ENCODE peak calls at places on chromosomes 6 and 20, in nine cellular contexts. F is mesendoderm, H is cardiac muscle cell, C is psoas muscle, Q is colonic mucosa, J is transverse colon, U is A549, N is upper lobe of right lung, L is keratinocyte. R is an unnamed sample.

GRCh38 chr20:50366270-50367103 is 143.7 kb upstream of the PTPN1 start:
- DNase-seq in U (peak; percentile 65), F (no peak), H (no peak), N (no peak), L (no peak), J (peak; percentile 92), C (no peak), Q (peak; percentile 93), R (no peak)

GRCh38 chr6:80527552-80528052 is 421.1 kb downstream of the BCKDHB start:
- DNase-seq in L (no peak), J (no peak), U (peak; percentile 72), Q (no peak), N (no peak), H (no peak), F (peak; percentile 19), C (no peak), R (no peak)

GRCh38 chr6:110430236-110430635 is 14.9 kb upstream of the DDO start:
- DNase-seq in Q (no peak), F (no peak), J (no peak), N (no peak), U (no peak), L (no peak), C (no peak), H (no peak), R (no peak)

GRCh38 chr6:113073611-113074191 is 726.6 kb downstream of the RFPL4B start:
- DNase-seq in U (no peak), N (no peak), H (no peak), J (no peak), F (no peak), C (no peak), L (no peak), Q (no peak), R (no peak)

GRCh38 chr6:71262914-71263313 is 25.7 kb upstream of the OGFRL1 start:
- DNase-seq in H (no peak), F (no peak), J (no peak), N (no peak), C (no peak), Q (no peak), U (no peak), L (no peak), R (no peak)

GRCh38 chr20:50891138-50891537 is 40.1 kb downstream of the ADNP start:
- DNase-seq in H (no peak), L (no peak), C (no peak), U (no peak), F (no peak), Q (no peak), N (no peak), J (no peak), R (no peak)

GRCh38 chr20:17611540-17612286 is 41.8 kb downstream of the DSTN start:
- DNase-seq in L (no peak), C (peak; percentile 56), Q (peak; percentile 67), H (peak; percentile 46), F (no peak), U (no peak), J (peak; percentile 53), N (peak; percentile 72), R (no peak)

GRCh38 chr6:116011096-116011401 is 49.6 kb downstream of the FRK start:
- DNase-seq in C (no peak), N (no peak), Q (no peak), F (no peak), J (no peak), U (no peak), H (no peak), L (no peak), R (no peak)

GRCh38 chr6:5652738-5653137 is 354.0 kb downstream of the NRN1 start:
- DNase-seq in Q (no peak), F (no peak), H (no peak), L (no peak), C (no peak), J (no peak), U (no peak), N (no peak), R (no peak)

GRCh38 chr6:149723771-149724417 is 6.0 kb upstream of the LATS1 start:
- DNase-seq in N (no peak), H (peak; percentile 41), L (peak; percentile 57), F (peak; percentile 66), Q (peak; percentile 53), U (peak; percentile 76), J (peak; percentile 60), C (no peak), R (no peak)

GRCh38 chr20:58642465-58642864 is 8.6 kb upstream of the STX16 start:
- DNase-seq in Q (no peak), J (no peak), U (no peak), F (no peak), L (no peak), H (no peak), C (no peak), N (no peak), R (no peak)

GRCh38 chr6:44733868-44734267 is 346.4 kb downstream of the CDC5L start:
- DNase-seq in C (no peak), L (no peak), F (no peak), N (no peak), Q (peak; percentile 57), H (no peak), J (peak; percentile 55), U (no peak), R (no peak)

GRCh38 chr6:164150221-164150620 is 735.7 kb downstream of the QKI start:
- DNase-seq in U (no peak), N (no peak), C (no peak), Q (no peak), H (no peak), J (no peak), L (no peak), F (no peak), R (no peak)

GRCh38 chr6:9405825-9406224 is 970.5 kb upstream of the SLC35B3 start:
- DNase-seq in J (no peak), H (no peak), L (no peak), F (peak; percentile 11), C (no peak), U (no peak), N (no peak), Q (no peak), R (no peak)

GRCh38 chr20:11235058-11235457 is 561.3 kb upstream of the JAG1 start:
- DNase-seq in U (no peak), Q (no peak), N (no peak), C (no peak), H (no peak), J (no peak), L (no peak), F (peak; percentile 95), R (no peak)

GRCh38 chr6:36455486-36456027 is 12.8 kb downstream of the KCTD20 start:
- DNase-seq in J (no peak), U (no peak), H (no peak), N (no peak), C (no peak), Q (no peak), F (no peak), L (no peak), R (no peak)

GRCh38 chr6:150720774-150721233 is 121.1 kb downstream of the PLEKHG1 start:
- DNase-seq in Q (no peak), H (no peak), F (peak; percentile 69), C (no peak), L (peak; percentile 68), N (no peak), J (no peak), U (no peak), R (no peak)

GRCh38 chr6:16585805-16586204 is 175.5 kb downstream of the ATXN1 start:
- DNase-seq in U (no peak), L (no peak), Q (no peak), J (no peak), N (no peak), H (no peak), C (no peak), F (no peak), R (no peak)

GRCh38 chr6:18503588-18504231 is 116.6 kb downstream of the RNF144B start:
- DNase-seq in H (peak; percentile 78), C (no peak), U (peak; percentile 76), L (peak; percentile 45), J (peak; percentile 50), F (peak; percentile 81), N (no peak), Q (peak; percentile 65), R (peak; percentile 17)
- H3K27ac ChIP-seq in H (no peak overlapping the region), C (peak overlapping the region; percentile 78), U (peak overlapping the region; percentile 80), L (peak overlapping the region; percentile 74), J (peak overlapping the region; percentile 28), F (no peak overlapping the region), N (peak overlapping the region; percentile 55), Q (no peak overlapping the region), R (no peak overlapping the region)

GRCh38 chr6:137731960-137732616 is 135.0 kb upstream of the TNFAIP3 start:
- DNase-seq in J (no peak), C (no peak), H (no peak), N (no peak), L (no peak), Q (no peak), F (no peak), U (peak; percentile 33), R (no peak)
- H3K27ac ChIP-seq in J (peak overlapping the region; percentile 1), C (no peak overlapping the region), H (no peak overlapping the region), N (no peak overlapping the region), L (no peak overlapping the region), Q (peak overlapping the region; percentile 24), F (no peak overlapping the region), U (peak overlapping the region; percentile 84), R (no peak overlapping the region)

GRCh38 chr6:130980310-130981032 is 82.6 kb downstream of the EPB41L2 start:
- DNase-seq in Q (no peak), L (no peak), H (no peak), U (no peak), N (no peak), F (no peak), J (no peak), C (no peak), R (no peak)
- H3K27ac ChIP-seq in Q (no peak overlapping the region), L (no peak overlapping the region), H (no peak overlapping the region), U (no peak overlapping the region), N (no peak overlapping the region), F (no peak overlapping the region), J (no peak overlapping the region), C (no peak overlapping the region), R (no peak overlapping the region)

GRCh38 chr6:170554888-170555137 is 644 bp downstream of the TBP start:
- DNase-seq in N (no peak), F (no peak), H (no peak), U (no peak), Q (no peak), J (no peak), L (no peak), C (no peak), R (no peak)

GRCh38 chr6:170555305-170555704 is 1.1 kb downstream of the TBP start:
- DNase-seq in N (no peak), C (no peak), L (no peak), U (no peak), H (no peak), J (no peak), Q (no peak), F (no peak), R (no peak)

GRCh38 chr6:170552765-170553685 is at the start of gene PSMB1:
- DNase-seq in F (peak; percentile 98), N (peak; percentile 96), U (peak; percentile 95), C (peak; percentile 97), H (peak; percentile 97), J (peak; percentile 94), Q (peak; percentile 96), L (peak; percentile 56), R (peak; percentile 92)

GRCh38 chr6:170554086-170554887 is at the start of gene TBP:
- DNase-seq in J (peak; percentile 99), F (peak; percentile 100), C (peak; percentile 99), U (peak; percentile 98), Q (peak; percentile 98), L (peak; percentile 73), N (peak; percentile 98), H (peak; percentile 99), R (peak; percentile 99)

DNA sequence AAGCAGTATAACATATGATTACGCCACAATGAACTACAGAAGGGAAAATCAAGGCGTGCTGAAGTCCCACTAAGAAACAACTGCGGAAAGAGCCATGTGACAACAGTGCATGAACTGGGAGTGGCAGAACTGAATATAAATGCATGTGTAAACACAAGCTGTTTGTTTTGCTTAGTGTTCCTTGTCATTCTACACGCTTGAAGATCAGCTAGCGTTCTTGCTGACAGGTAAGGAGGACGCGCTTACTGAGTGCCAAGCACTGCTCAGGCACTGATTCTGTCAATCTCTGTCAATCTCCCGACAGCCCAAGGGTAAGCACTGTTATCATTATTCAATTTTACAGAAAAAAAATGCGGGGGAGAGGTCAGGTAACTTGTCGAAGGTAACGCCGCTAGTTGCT is 483 bp upstream of the TBP start:
- DNase-seq in Q (no peak), L (no peak), C (no peak), H (peak; percentile 53), F (no peak), J (no peak), N (no peak), U (no peak), R (peak; percentile 79)
- H3K27ac ChIP-seq in Q (peak overlapping the region; percentile 86), L (peak overlapping the region; percentile 98), C (peak overlapping the region; percentile 98), H (peak overlapping the region; percentile 96), F (no peak overlapping the region), J (peak overlapping the region; percentile 95), N (peak overlapping the region; percentile 94), U (peak overlapping the region; percentile 92), R (peak overlapping the region; percentile 77)